ENCODE peak calls at places on chromosomes 6 and 20, in ten cellular contexts. One of them, this sample, is unnamed.

GRCh38 chr6:35581633-35582032 is 68.9 kb upstream of the TULP1 start:
- DNase-seq in foreskin fibroblast: no peak
- DNase-seq in fibroblast of lung: no peak
- DNase-seq in cardiac muscle cell: peak
- DNase-seq in foreskin keratinocyte: no peak
- DNase-seq in cardiac fibroblast: no peak
- DNase-seq in IMR-90: peak
- DNase-seq in Calu3: no peak
- DNase-seq in HFF-Myc: no peak
- DNase-seq in lower lobe of right lung: no peak
- DNase-seq in this sample: no peak

GRCh38 chr6:133115960-133116359 is 125.2 kb upstream of the EYA4 start:
- DNase-seq in foreskin fibroblast: no peak
- DNase-seq in fibroblast of lung: no peak
- DNase-seq in cardiac muscle cell: no peak
- DNase-seq in foreskin keratinocyte: no peak
- DNase-seq in cardiac fibroblast: no peak
- DNase-seq in IMR-90: no peak
- DNase-seq in Calu3: no peak
- DNase-seq in HFF-Myc: no peak
- DNase-seq in lower lobe of right lung: no peak
- DNase-seq in this sample: no peak

GRCh38 chr6:2351807-2352431 is 106.5 kb upstream of the GMDS start:
- DNase-seq in foreskin fibroblast: peak
- DNase-seq in fibroblast of lung: peak
- DNase-seq in cardiac muscle cell: peak
- DNase-seq in foreskin keratinocyte: peak
- DNase-seq in cardiac fibroblast: peak
- DNase-seq in IMR-90: peak
- DNase-seq in Calu3: no peak
- DNase-seq in HFF-Myc: no peak
- DNase-seq in lower lobe of right lung: no peak
- DNase-seq in this sample: no peak

GRCh38 chr6:106425382-106425781 is 64.9 kb downstream of the CRYBG1 start:
- DNase-seq in foreskin fibroblast: no peak
- DNase-seq in fibroblast of lung: peak
- DNase-seq in cardiac muscle cell: no peak
- DNase-seq in foreskin keratinocyte: no peak
- DNase-seq in cardiac fibroblast: no peak
- DNase-seq in IMR-90: no peak
- DNase-seq in Calu3: no peak
- DNase-seq in HFF-Myc: no peak
- DNase-seq in lower lobe of right lung: no peak
- DNase-seq in this sample: no peak

GRCh38 chr20:33875534-33876026 is 64.4 kb downstream of the CHMP4B start:
- DNase-seq in foreskin fibroblast: no peak
- DNase-seq in fibroblast of lung: no peak
- DNase-seq in cardiac muscle cell: no peak
- DNase-seq in foreskin keratinocyte: no peak
- DNase-seq in cardiac fibroblast: no peak
- DNase-seq in IMR-90: no peak
- DNase-seq in Calu3: no peak
- DNase-seq in HFF-Myc: no peak
- DNase-seq in lower lobe of right lung: no peak
- DNase-seq in this sample: no peak

GRCh38 chr6:145689529-145689928 is 45.8 kb downstream of the EPM2A start:
- DNase-seq in foreskin fibroblast: no peak
- DNase-seq in fibroblast of lung: no peak
- DNase-seq in cardiac muscle cell: no peak
- DNase-seq in foreskin keratinocyte: no peak
- DNase-seq in cardiac fibroblast: no peak
- DNase-seq in IMR-90: no peak
- DNase-seq in Calu3: no peak
- DNase-seq in HFF-Myc: no peak
- DNase-seq in lower lobe of right lung: no peak
- DNase-seq in this sample: no peak

GRCh38 chr6:36851149-36851614 is 11.9 kb upstream of the CPNE5 start:
- DNase-seq in foreskin fibroblast: peak
- DNase-seq in fibroblast of lung: peak
- DNase-seq in cardiac muscle cell: peak
- DNase-seq in foreskin keratinocyte: peak
- DNase-seq in cardiac fibroblast: peak
- DNase-seq in IMR-90: peak
- DNase-seq in Calu3: peak
- DNase-seq in HFF-Myc: peak
- DNase-seq in lower lobe of right lung: no peak
- DNase-seq in this sample: peak

GRCh38 chr6:36309212-36309611 is 27.5 kb downstream of the BNIP5 start:
- DNase-seq in foreskin fibroblast: no peak
- DNase-seq in fibroblast of lung: no peak
- DNase-seq in cardiac muscle cell: no peak
- DNase-seq in foreskin keratinocyte: no peak
- DNase-seq in cardiac fibroblast: no peak
- DNase-seq in IMR-90: no peak
- DNase-seq in Calu3: no peak
- DNase-seq in HFF-Myc: no peak
- DNase-seq in lower lobe of right lung: no peak
- DNase-seq in this sample: no peak

GRCh38 chr6:67608099-67608749 is 1026.9 kb upstream of the ADGRB3 start:
- DNase-seq in foreskin fibroblast: no peak
- DNase-seq in fibroblast of lung: no peak
- DNase-seq in cardiac muscle cell: no peak
- DNase-seq in foreskin keratinocyte: no peak
- DNase-seq in cardiac fibroblast: no peak
- DNase-seq in IMR-90: no peak
- DNase-seq in Calu3: no peak
- DNase-seq in HFF-Myc: no peak
- DNase-seq in lower lobe of right lung: no peak
- DNase-seq in this sample: no peak

GRCh38 chr20:23156170-23156841 is 70.2 kb upstream of the CD93 start:
- DNase-seq in foreskin fibroblast: peak
- DNase-seq in fibroblast of lung: peak
- DNase-seq in cardiac muscle cell: peak
- DNase-seq in foreskin keratinocyte: peak
- DNase-seq in cardiac fibroblast: peak
- DNase-seq in IMR-90: peak
- DNase-seq in Calu3: no peak
- DNase-seq in HFF-Myc: no peak
- DNase-seq in lower lobe of right lung: peak
- DNase-seq in this sample: no peak

GRCh38 chr6:154951400-154952200 is 43.5 kb upstream of the TIAM2 start:
- DNase-seq in foreskin fibroblast: no peak
- DNase-seq in fibroblast of lung: no peak
- DNase-seq in cardiac muscle cell: no peak
- DNase-seq in foreskin keratinocyte: peak
- DNase-seq in cardiac fibroblast: no peak
- DNase-seq in IMR-90: no peak
- DNase-seq in Calu3: peak
- DNase-seq in HFF-Myc: no peak
- DNase-seq in lower lobe of right lung: no peak
- DNase-seq in this sample: peak

GRCh38 chr6:169961772-169962561 is 210.5 kb downstream of the ERMARD start:
- DNase-seq in foreskin fibroblast: no peak
- DNase-seq in fibroblast of lung: no peak
- DNase-seq in cardiac muscle cell: peak
- DNase-seq in foreskin keratinocyte: no peak
- DNase-seq in cardiac fibroblast: no peak
- DNase-seq in IMR-90: no peak
- DNase-seq in Calu3: no peak
- DNase-seq in HFF-Myc: no peak
- DNase-seq in lower lobe of right lung: peak
- DNase-seq in this sample: peak

GRCh38 chr6:77011929-77012545 is 451.3 kb downstream of the HTR1B start:
- DNase-seq in foreskin fibroblast: no peak
- DNase-seq in fibroblast of lung: no peak
- DNase-seq in cardiac muscle cell: no peak
- DNase-seq in foreskin keratinocyte: no peak
- DNase-seq in cardiac fibroblast: no peak
- DNase-seq in IMR-90: no peak
- DNase-seq in Calu3: no peak
- DNase-seq in HFF-Myc: no peak
- DNase-seq in lower lobe of right lung: no peak
- DNase-seq in this sample: no peak

GRCh38 chr6:33738153-33738552 is 8.6 kb downstream of the IP6K3 start:
- DNase-seq in foreskin fibroblast: no peak
- DNase-seq in fibroblast of lung: no peak
- DNase-seq in cardiac muscle cell: no peak
- DNase-seq in foreskin keratinocyte: no peak
- DNase-seq in cardiac fibroblast: no peak
- DNase-seq in IMR-90: no peak
- DNase-seq in Calu3: no peak
- DNase-seq in HFF-Myc: no peak
- DNase-seq in lower lobe of right lung: no peak
- DNase-seq in this sample: no peak

GRCh38 chr6:79421707-79422484 is 115.3 kb downstream of the LCA5 start:
- DNase-seq in foreskin fibroblast: peak
- DNase-seq in fibroblast of lung: peak
- DNase-seq in cardiac muscle cell: peak
- DNase-seq in foreskin keratinocyte: peak
- DNase-seq in cardiac fibroblast: peak
- DNase-seq in IMR-90: peak
- DNase-seq in Calu3: peak
- DNase-seq in HFF-Myc: peak
- DNase-seq in lower lobe of right lung: no peak
- DNase-seq in this sample: no peak

GRCh38 chr6:106739387-106739786 is 110.0 kb downstream of the QRSL1 start:
- DNase-seq in foreskin fibroblast: no peak
- DNase-seq in fibroblast of lung: no peak
- DNase-seq in cardiac muscle cell: no peak
- DNase-seq in foreskin keratinocyte: peak
- DNase-seq in cardiac fibroblast: no peak
- DNase-seq in IMR-90: no peak
- DNase-seq in Calu3: peak
- DNase-seq in HFF-Myc: no peak
- DNase-seq in lower lobe of right lung: peak
- DNase-seq in this sample: no peak

GRCh38 chr6:154404791-154405400 is 48.3 kb upstream of the IPCEF1 start:
- DNase-seq in foreskin fibroblast: peak
- DNase-seq in fibroblast of lung: peak
- DNase-seq in cardiac muscle cell: peak
- DNase-seq in foreskin keratinocyte: no peak
- DNase-seq in cardiac fibroblast: peak
- DNase-seq in IMR-90: peak
- DNase-seq in Calu3: no peak
- DNase-seq in HFF-Myc: no peak
- DNase-seq in lower lobe of right lung: no peak
- DNase-seq in this sample: no peak

GRCh38 chr6:163585932-163586437 is 171.5 kb downstream of the QKI start:
- DNase-seq in foreskin fibroblast: peak
- DNase-seq in fibroblast of lung: peak
- DNase-seq in cardiac muscle cell: peak
- DNase-seq in foreskin keratinocyte: peak
- DNase-seq in cardiac fibroblast: peak
- DNase-seq in IMR-90: peak
- DNase-seq in Calu3: peak
- DNase-seq in HFF-Myc: peak
- DNase-seq in lower lobe of right lung: peak
- DNase-seq in this sample: no peak

GRCh38 chr6:119148102-119148824 is 69.8 kb upstream of the FAM184A start:
- DNase-seq in foreskin fibroblast: peak
- DNase-seq in fibroblast of lung: peak
- DNase-seq in cardiac muscle cell: peak
- DNase-seq in foreskin keratinocyte: peak
- DNase-seq in cardiac fibroblast: peak
- DNase-seq in IMR-90: peak
- DNase-seq in Calu3: peak
- DNase-seq in HFF-Myc: peak
- DNase-seq in lower lobe of right lung: no peak
- DNase-seq in this sample: peak
- TF ChIP-seq CTCF in foreskin fibroblast: peak
- TF ChIP-seq CTCF in fibroblast of lung: peak
- TF ChIP-seq CTCF in cardiac muscle cell: peak
- TF ChIP-seq CTCF in foreskin keratinocyte: peak
- TF ChIP-seq CTCF in cardiac fibroblast: peak
- TF ChIP-seq CTCF in IMR-90: peak
- TF ChIP-seq CTCF in Calu3: peak
- TF ChIP-seq CTCF in HFF-Myc: peak
- TF ChIP-seq CTCF in lower lobe of right lung: peak
- TF ChIP-seq CTCF in this sample: peak

GRCh38 chr6:84897874-84898635 is 133.7 kb upstream of the TBX18 start:
- DNase-seq in foreskin fibroblast: peak
- DNase-seq in fibroblast of lung: peak
- DNase-seq in cardiac muscle cell: peak
- DNase-seq in foreskin keratinocyte: peak
- DNase-seq in cardiac fibroblast: peak
- DNase-seq in IMR-90: peak
- DNase-seq in Calu3: no peak
- DNase-seq in HFF-Myc: peak
- DNase-seq in lower lobe of right lung: no peak
- DNase-seq in this sample: no peak
- TF ChIP-seq CTCF in foreskin fibroblast: no peak
- TF ChIP-seq CTCF in fibroblast of lung: no peak
- TF ChIP-seq CTCF in cardiac muscle cell: no peak
- TF ChIP-seq CTCF in foreskin keratinocyte: no peak
- TF ChIP-seq CTCF in cardiac fibroblast: no peak
- TF ChIP-seq CTCF in IMR-90: no peak
- TF ChIP-seq CTCF in Calu3: no peak
- TF ChIP-seq CTCF in HFF-Myc: no peak
- TF ChIP-seq CTCF in lower lobe of right lung: no peak
- TF ChIP-seq CTCF in this sample: no peak

DNA sequence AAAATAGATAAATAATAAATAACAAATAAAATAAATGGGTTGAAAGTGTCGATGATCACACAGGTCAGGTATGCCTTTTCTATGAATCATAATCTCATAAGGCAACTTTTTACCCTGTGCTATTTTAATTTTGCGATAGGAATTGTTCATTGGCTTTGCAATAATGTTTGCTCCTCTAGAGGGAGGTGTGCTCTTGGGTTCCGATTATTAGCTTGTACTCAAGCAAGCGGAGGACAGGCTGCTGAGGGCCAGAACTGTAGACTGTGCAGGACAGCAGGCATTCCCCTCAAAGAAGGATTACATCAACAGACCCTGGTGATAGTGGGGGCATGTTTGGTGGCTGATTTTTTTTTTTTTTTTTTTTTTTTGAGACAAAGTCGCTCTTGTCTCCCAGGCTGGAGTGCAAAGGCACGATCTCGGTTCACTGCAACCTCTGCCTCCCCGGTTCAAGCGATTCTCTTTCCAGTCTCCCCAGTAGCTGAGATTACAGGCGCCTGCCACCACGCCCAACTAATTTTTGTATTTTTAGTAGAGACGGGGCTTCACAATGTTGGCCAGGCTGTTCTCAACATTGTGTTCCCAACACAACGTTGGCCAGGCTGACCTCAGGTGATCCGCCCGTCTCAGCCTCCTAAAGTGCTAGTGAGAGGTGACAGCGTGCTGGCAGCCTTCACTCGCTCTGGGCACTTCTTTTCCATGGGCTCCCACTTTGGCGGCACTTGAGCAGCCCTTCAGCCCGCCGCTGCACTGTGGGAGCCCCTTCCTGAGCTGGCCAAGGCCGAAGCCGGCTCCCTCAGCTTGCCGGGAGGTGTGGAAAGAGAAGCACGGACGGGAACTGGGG is 35.6 kb downstream of the RIOK1 start:
- DNase-seq in foreskin fibroblast: peak
- DNase-seq in fibroblast of lung: peak
- DNase-seq in cardiac muscle cell: peak
- DNase-seq in foreskin keratinocyte: peak
- DNase-seq in cardiac fibroblast: peak
- DNase-seq in IMR-90: peak
- DNase-seq in Calu3: peak
- DNase-seq in HFF-Myc: no peak
- DNase-seq in lower lobe of right lung: no peak
- DNase-seq in this sample: no peak
- TF ChIP-seq CTCF in foreskin fibroblast: peak
- TF ChIP-seq CTCF in fibroblast of lung: peak
- TF ChIP-seq CTCF in cardiac muscle cell: peak
- TF ChIP-seq CTCF in foreskin keratinocyte: peak
- TF ChIP-seq CTCF in cardiac fibroblast: peak
- TF ChIP-seq CTCF in IMR-90: peak
- TF ChIP-seq CTCF in Calu3: no peak
- TF ChIP-seq CTCF in HFF-Myc: peak
- TF ChIP-seq CTCF in lower lobe of right lung: peak
- TF ChIP-seq CTCF in this sample: no peak

GRCh38 chr6:15893556-15894253 is 230.9 kb upstream of the DTNBP1 start:
- DNase-seq in foreskin fibroblast: peak
- DNase-seq in fibroblast of lung: peak
- DNase-seq in cardiac muscle cell: peak
- DNase-seq in foreskin keratinocyte: peak
- DNase-seq in cardiac fibroblast: peak
- DNase-seq in IMR-90: peak
- DNase-seq in Calu3: no peak
- DNase-seq in HFF-Myc: peak
- DNase-seq in lower lobe of right lung: no peak
- DNase-seq in this sample: no peak
- TF ChIP-seq CTCF in foreskin fibroblast: peak
- TF ChIP-seq CTCF in fibroblast of lung: peak
- TF ChIP-seq CTCF in cardiac muscle cell: peak
- TF ChIP-seq CTCF in foreskin keratinocyte: peak
- TF ChIP-seq CTCF in cardiac fibroblast: peak
- TF ChIP-seq CTCF in IMR-90: no peak
- TF ChIP-seq CTCF in Calu3: no peak
- TF ChIP-seq CTCF in HFF-Myc: peak
- TF ChIP-seq CTCF in lower lobe of right lung: peak
- TF ChIP-seq CTCF in this sample: peak

This sample was measured in activated CD8-positive, alpha-beta T cell treated with anti-CD3 and anti-CD28 coated beads for 36 hours.